ENCODE peak calls at places on chromosomes 1 and 21, in six cellular contexts. N is left lobe of liver; Z is naive thymus-derived CD8-positive, alpha-beta T cell; R is heart right ventricle; S is left colon; G is PC-3. W is an unnamed sample.
A peak's percentile ranks its signal among the peaks of the same experiment; 100 is the strongest.

GRCh38 chr1:62746086-62746808 is 37.7 kb upstream of the ATG4C start:
- ATAC-seq in N (peak; percentile 91), Z (peak; percentile 37), R (peak; percentile 42), S (peak; percentile 59), G (peak; percentile 67), W (peak; percentile 22)

GRCh38 chr1:169090900-169091311 is 15.6 kb upstream of the ATP1B1 start:
- ATAC-seq in N (no peak), Z (no peak), R (no peak), S (no peak), G (no peak), W (no peak)

GRCh38 chr1:169289016-169289415 is 78.6 kb downstream of the NME7 start:
- ATAC-seq in N (no peak), Z (no peak), R (no peak), S (no peak), G (no peak), W (no peak)

GRCh38 chr1:82391712-82392111 is 591.0 kb downstream of the ADGRL2 start:
- ATAC-seq in N (no peak), Z (no peak), R (no peak), S (no peak), G (no peak), W (peak; percentile 32)

GRCh38 chr1:64131155-64131554 is 72.3 kb upstream of the UBE2U start:
- ATAC-seq in N (no peak), Z (no peak), R (peak; percentile 68), S (no peak), G (no peak), W (no peak)

GRCh38 chr1:65949933-65950332 is 157.2 kb downstream of the PDE4B start:
- ATAC-seq in N (no peak), Z (no peak), R (no peak), S (no peak), G (no peak), W (no peak)

GRCh38 chr1:24003331-24003972 is 23.3 kb upstream of the SRSF10 start:
- ATAC-seq in N (peak; percentile 21), Z (no peak), R (no peak), S (no peak), G (peak; percentile 38), W (no peak)

GRCh38 chr1:230463760-230464159 is 37.6 kb upstream of the PGBD5 start:
- ATAC-seq in N (no peak), Z (no peak), R (peak; percentile 72), S (no peak), G (no peak), W (no peak)

GRCh38 chr1:230694464-230694863 is 19.5 kb downstream of the AGT start:
- ATAC-seq in N (no peak), Z (no peak), R (peak; percentile 19), S (peak; percentile 26), G (peak; percentile 7), W (peak; percentile 15)

GRCh38 chr1:151867785-151868403 is 14.4 kb upstream of the THEM5 start:
- ATAC-seq in N (no peak), Z (no peak), R (no peak), S (peak; percentile 70), G (no peak), W (peak; percentile 74)

GRCh38 chr21:45983981-45984551 is 2.5 kb downstream of the COL6A1 start:
- ATAC-seq in N (no peak), Z (no peak), R (no peak), S (no peak), G (peak; percentile 59), W (no peak)

GRCh38 chr1:218473527-218473926 is 128.4 kb downstream of the TGFB2 start:
- ATAC-seq in N (no peak), Z (peak; percentile 47), R (peak; percentile 44), S (no peak), G (no peak), W (no peak)

GRCh38 chr1:192186197-192186596 is 27.9 kb downstream of the RGS18 start:
- ATAC-seq in N (no peak), Z (no peak), R (no peak), S (no peak), G (no peak), W (no peak)

GRCh38 chr1:48115835-48116234 is 106.7 kb upstream of the SLC5A9 start:
- ATAC-seq in N (no peak), Z (no peak), R (no peak), S (peak; percentile 38), G (no peak), W (no peak)

GRCh38 chr1:22163578-22163977 is 20.7 kb upstream of the WNT4 start:
- ATAC-seq in N (no peak), Z (no peak), R (peak; percentile 37), S (peak; percentile 96), G (no peak), W (no peak)

GRCh38 chr21:25733859-25734653 is 648 bp downstream of the ATP5PF start:
- ATAC-seq in N (peak; percentile 48), Z (peak; percentile 2), R (peak; percentile 32), S (peak; percentile 53), G (peak; percentile 2), W (peak; percentile 32)

GRCh38 chr1:46554236-46555080 is 3.0 kb upstream of the KNCN start:
- ATAC-seq in N (no peak), Z (no peak), R (no peak), S (no peak), G (no peak), W (no peak)

GRCh38 chr1:90973897-90974798 is 47.7 kb downstream of the ZNF644 start:
- ATAC-seq in N (no peak), Z (peak; percentile 35), R (peak; percentile 35), S (peak; percentile 15), G (peak; percentile 87), W (peak; percentile 42)

GRCh38 chr1:39158330-39159086 is 46.0 kb upstream of the MACF1 start:
- ATAC-seq in N (peak; percentile 80), Z (no peak), R (no peak), S (peak; percentile 94), G (peak; percentile 65), W (peak; percentile 29)

GRCh38 chr1:159429074-159429861 is 2.7 kb upstream of the OR10J4 start:
- ATAC-seq in N (no peak), Z (no peak), R (no peak), S (no peak), G (no peak), W (no peak)

GRCh38 chr1:46508760-46509159 is 19.1 kb downstream of the DMBX1 start:
- ATAC-seq in N (no peak), Z (no peak), R (no peak), S (no peak), G (peak; percentile 72), W (peak; percentile 34)

W was measured in esophagus mucosa.